ENCODE peak calls at places on chromosomes 6 and 20, in six cellular contexts. One of them, this sample, is unnamed.

GRCh38 chr20:53077373-53078205 is 105.4 kb downstream of the TSHZ2 start:
- DNase-seq in activated CD4-positive, CD25-positive, alpha-beta regulatory T cell: no peak
- DNase-seq in endothelial cell: no peak
- DNase-seq in upper lobe of right lung: no peak
- DNase-seq in naive thymus-derived CD8-positive, alpha-beta T cell: no peak
- DNase-seq in AG08396: no peak
- DNase-seq in this sample: no peak

GRCh38 chr6:146990821-146991798 is 213.1 kb upstream of the STXBP5 start:
- DNase-seq in activated CD4-positive, CD25-positive, alpha-beta regulatory T cell: no peak
- DNase-seq in endothelial cell: no peak
- DNase-seq in upper lobe of right lung: no peak
- DNase-seq in naive thymus-derived CD8-positive, alpha-beta T cell: no peak
- DNase-seq in AG08396: peak
- DNase-seq in this sample: peak

GRCh38 chr20:61664741-61665320 is 400.9 kb downstream of the TAF4 start:
- DNase-seq in activated CD4-positive, CD25-positive, alpha-beta regulatory T cell: no peak
- DNase-seq in endothelial cell: no peak
- DNase-seq in upper lobe of right lung: no peak
- DNase-seq in naive thymus-derived CD8-positive, alpha-beta T cell: no peak
- DNase-seq in AG08396: peak
- DNase-seq in this sample: no peak

GRCh38 chr6:89834884-89835792 is 5.5 kb downstream of the CASP8AP2 start:
- DNase-seq in activated CD4-positive, CD25-positive, alpha-beta regulatory T cell: no peak
- DNase-seq in endothelial cell: no peak
- DNase-seq in upper lobe of right lung: no peak
- DNase-seq in naive thymus-derived CD8-positive, alpha-beta T cell: peak
- DNase-seq in AG08396: no peak
- DNase-seq in this sample: no peak

GRCh38 chr6:127481081-127481480 is 21.9 kb upstream of the KIAA0408 start:
- DNase-seq in activated CD4-positive, CD25-positive, alpha-beta regulatory T cell: no peak
- DNase-seq in endothelial cell: no peak
- DNase-seq in upper lobe of right lung: no peak
- DNase-seq in naive thymus-derived CD8-positive, alpha-beta T cell: no peak
- DNase-seq in AG08396: no peak
- DNase-seq in this sample: no peak

GRCh38 chr6:154410619-154411044 is 54.0 kb upstream of the IPCEF1 start:
- DNase-seq in activated CD4-positive, CD25-positive, alpha-beta regulatory T cell: no peak
- DNase-seq in endothelial cell: no peak
- DNase-seq in upper lobe of right lung: no peak
- DNase-seq in naive thymus-derived CD8-positive, alpha-beta T cell: no peak
- DNase-seq in AG08396: peak
- DNase-seq in this sample: peak

GRCh38 chr20:58538752-58539151 is 23.6 kb upstream of the APCDD1L start:
- DNase-seq in activated CD4-positive, CD25-positive, alpha-beta regulatory T cell: no peak
- DNase-seq in endothelial cell: no peak
- DNase-seq in upper lobe of right lung: no peak
- DNase-seq in naive thymus-derived CD8-positive, alpha-beta T cell: no peak
- DNase-seq in AG08396: peak
- DNase-seq in this sample: peak

GRCh38 chr20:58890454-58891075 is 38.0 kb downstream of the GNAS start:
- DNase-seq in activated CD4-positive, CD25-positive, alpha-beta regulatory T cell: peak
- DNase-seq in endothelial cell: peak
- DNase-seq in upper lobe of right lung: peak
- DNase-seq in naive thymus-derived CD8-positive, alpha-beta T cell: peak
- DNase-seq in AG08396: peak
- DNase-seq in this sample: peak

GRCh38 chr6:8552023-8552422 is 116.7 kb upstream of the SLC35B3 start:
- DNase-seq in activated CD4-positive, CD25-positive, alpha-beta regulatory T cell: no peak
- DNase-seq in endothelial cell: no peak
- DNase-seq in upper lobe of right lung: no peak
- DNase-seq in naive thymus-derived CD8-positive, alpha-beta T cell: no peak
- DNase-seq in AG08396: no peak
- DNase-seq in this sample: no peak

GRCh38 chr6:156816505-156816904 is 39.3 kb downstream of the ARID1B start:
- DNase-seq in activated CD4-positive, CD25-positive, alpha-beta regulatory T cell: no peak
- DNase-seq in endothelial cell: no peak
- DNase-seq in upper lobe of right lung: peak
- DNase-seq in naive thymus-derived CD8-positive, alpha-beta T cell: no peak
- DNase-seq in AG08396: no peak
- DNase-seq in this sample: no peak